ENCODE peak calls at places on chromosomes 2 and 18, in four cellular contexts. One of them, this sample, is unnamed.

GRCh38 chr2:168295051-168295450 is 47.7 kb upstream of the STK39 start:
- DNase-seq in IMR-90: no peak
- DNase-seq in H1: no peak
- DNase-seq in H9: no peak
- DNase-seq in this sample: no peak

GRCh38 chr2:157874997-157875719 is 972 bp downstream of the ACVR1 start:
- DNase-seq in IMR-90: peak
- DNase-seq in H1: no peak
- DNase-seq in H9: peak
- DNase-seq in this sample: peak

GRCh38 chr2:120939595-120940318 is 204.1 kb downstream of the GLI2 start:
- DNase-seq in IMR-90: peak
- DNase-seq in H1: no peak
- DNase-seq in H9: no peak
- DNase-seq in this sample: peak

GRCh38 chr2:182818541-182819308 is 47.7 kb downstream of the FRZB start:
- DNase-seq in IMR-90: no peak
- DNase-seq in H1: no peak
- DNase-seq in H9: peak
- DNase-seq in this sample: peak

GRCh38 chr18:8706981-8707940 is 1.9 kb downstream of the MTCL1 start:
- DNase-seq in IMR-90: peak
- DNase-seq in H1: peak
- DNase-seq in H9: peak
- DNase-seq in this sample: peak

GRCh38 chr2:133080822-133081221 is 410.8 kb upstream of the LYPD1 start:
- DNase-seq in IMR-90: no peak
- DNase-seq in H1: no peak
- DNase-seq in H9: no peak
- DNase-seq in this sample: no peak

GRCh38 chr18:28161608-28162599 is 15.0 kb downstream of the CDH2 start:
- DNase-seq in IMR-90: peak
- DNase-seq in H1: no peak
- DNase-seq in H9: no peak
- DNase-seq in this sample: no peak

GRCh38 chr2:134142341-134142738 is 111.5 kb upstream of the MGAT5 start:
- DNase-seq in IMR-90: no peak
- DNase-seq in H1: no peak
- DNase-seq in H9: no peak
- DNase-seq in this sample: no peak

GRCh38 chr2:15731213-15731888 is 139.7 kb downstream of the DDX1 start:
- DNase-seq in IMR-90: no peak
- DNase-seq in H1: no peak
- DNase-seq in H9: peak
- DNase-seq in this sample: no peak

GRCh38 chr2:120079647-120080046 is 66.8 kb downstream of the EPB41L5 start:
- DNase-seq in IMR-90: no peak
- DNase-seq in H1: no peak
- DNase-seq in H9: no peak
- DNase-seq in this sample: no peak

GRCh38 chr2:27954261-27954673 is 63.7 kb downstream of the BABAM2 start:
- DNase-seq in IMR-90: peak
- DNase-seq in H1: no peak
- DNase-seq in H9: no peak
- DNase-seq in this sample: no peak

GRCh38 chr2:135066710-135067109 is 14.6 kb downstream of the RAB3GAP1 start:
- DNase-seq in IMR-90: peak
- DNase-seq in H1: no peak
- DNase-seq in H9: no peak
- DNase-seq in this sample: no peak

GRCh38 chr2:174344716-174345472 is 10.1 kb downstream of the SP9 start:
- DNase-seq in IMR-90: peak
- DNase-seq in H1: peak
- DNase-seq in H9: no peak
- DNase-seq in this sample: peak

GRCh38 chr2:194264586-194264985 is 1392.4 kb upstream of the SLC39A10 start:
- DNase-seq in IMR-90: no peak
- DNase-seq in H1: no peak
- DNase-seq in H9: no peak
- DNase-seq in this sample: no peak

GRCh38 chr2:96860065-96861029 is 2.5 kb upstream of the ANKRD39 start:
- DNase-seq in IMR-90: no peak
- DNase-seq in H1: peak
- DNase-seq in H9: peak
- DNase-seq in this sample: no peak

GRCh38 chr2:3100386-3100785 is 277.2 kb downstream of the EIPR1 start:
- DNase-seq in IMR-90: no peak
- DNase-seq in H1: no peak
- DNase-seq in H9: no peak
- DNase-seq in this sample: no peak

GRCh38 chr2:132911726-132912724 is 242.0 kb upstream of the LYPD1 start:
- DNase-seq in IMR-90: peak
- DNase-seq in H1: peak
- DNase-seq in H9: peak
- DNase-seq in this sample: peak

GRCh38 chr2:65227035-65227470 is 578 bp upstream of the ACTR2 start:
- DNase-seq in IMR-90: no peak
- DNase-seq in H1: no peak
- DNase-seq in H9: no peak
- DNase-seq in this sample: peak

GRCh38 chr2:181376442-181376841 is 80.7 kb upstream of the ITGA4 start:
- DNase-seq in IMR-90: no peak
- DNase-seq in H1: no peak
- DNase-seq in H9: no peak
- DNase-seq in this sample: no peak

GRCh38 chr2:11904029-11904428 is 157.6 kb downstream of the LPIN1 start:
- DNase-seq in IMR-90: no peak
- DNase-seq in H1: no peak
- DNase-seq in H9: no peak
- DNase-seq in this sample: no peak

GRCh38 chr2:224033601-224034000 is 5.5 kb downstream of the SERPINE2 start:
- DNase-seq in IMR-90: no peak
- DNase-seq in H1: no peak
- DNase-seq in H9: no peak
- DNase-seq in this sample: no peak

DNA sequence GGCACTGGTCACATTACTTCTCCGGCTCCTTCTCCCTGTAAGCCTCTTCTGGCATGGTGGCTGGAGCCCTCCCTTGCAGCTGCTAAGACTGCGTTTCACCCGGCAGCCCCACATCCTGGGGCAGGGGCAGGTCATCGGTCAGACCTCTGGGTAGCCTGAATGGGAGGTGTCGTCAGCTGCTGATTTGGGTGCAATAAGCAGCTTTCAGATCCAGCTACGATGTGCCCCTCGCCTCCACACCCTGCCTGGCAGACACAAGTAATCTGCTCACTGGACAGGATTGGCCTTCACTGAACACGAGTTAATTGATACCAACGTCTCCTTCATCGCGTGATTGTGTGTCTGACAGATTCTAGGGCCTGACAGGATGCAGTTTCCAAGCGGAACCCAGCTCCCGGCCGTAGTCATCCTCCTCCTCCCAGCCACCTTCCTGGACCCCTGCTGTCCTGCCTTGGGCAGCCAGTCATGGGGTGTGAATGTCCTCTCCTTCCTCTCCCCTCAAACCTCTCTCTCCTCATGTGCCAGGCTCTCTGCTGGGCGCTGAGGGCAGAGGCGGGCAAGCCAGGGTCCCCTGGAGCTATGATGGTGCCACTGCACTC is 18.9 kb upstream of the PDIA6 start:
- DNase-seq in IMR-90: no peak
- DNase-seq in H1: no peak
- DNase-seq in H9: peak
- DNase-seq in this sample: no peak
- H4K5ac ChIP-seq in IMR-90: no peak
- H4K5ac ChIP-seq in H1: no peak
- H4K5ac ChIP-seq in H9: no peak
- H4K5ac ChIP-seq in this sample: no peak

GRCh38 chr18:3219621-3220335 is at the start of gene MYOM1:
- DNase-seq in IMR-90: no peak
- DNase-seq in H1: no peak
- DNase-seq in H9: no peak
- DNase-seq in this sample: peak
- H4K5ac ChIP-seq in IMR-90: no peak
- H4K5ac ChIP-seq in H1: no peak
- H4K5ac ChIP-seq in H9: no peak
- H4K5ac ChIP-seq in this sample: no peak

GRCh38 chr18:13393338-13393737 is 174.8 kb downstream of the LDLRAD4 start:
- DNase-seq in IMR-90: no peak
- DNase-seq in H1: peak
- DNase-seq in H9: no peak
- DNase-seq in this sample: no peak
- H4K5ac ChIP-seq in IMR-90: no peak
- H4K5ac ChIP-seq in H1: no peak
- H4K5ac ChIP-seq in H9: no peak
- H4K5ac ChIP-seq in this sample: no peak

DNA sequence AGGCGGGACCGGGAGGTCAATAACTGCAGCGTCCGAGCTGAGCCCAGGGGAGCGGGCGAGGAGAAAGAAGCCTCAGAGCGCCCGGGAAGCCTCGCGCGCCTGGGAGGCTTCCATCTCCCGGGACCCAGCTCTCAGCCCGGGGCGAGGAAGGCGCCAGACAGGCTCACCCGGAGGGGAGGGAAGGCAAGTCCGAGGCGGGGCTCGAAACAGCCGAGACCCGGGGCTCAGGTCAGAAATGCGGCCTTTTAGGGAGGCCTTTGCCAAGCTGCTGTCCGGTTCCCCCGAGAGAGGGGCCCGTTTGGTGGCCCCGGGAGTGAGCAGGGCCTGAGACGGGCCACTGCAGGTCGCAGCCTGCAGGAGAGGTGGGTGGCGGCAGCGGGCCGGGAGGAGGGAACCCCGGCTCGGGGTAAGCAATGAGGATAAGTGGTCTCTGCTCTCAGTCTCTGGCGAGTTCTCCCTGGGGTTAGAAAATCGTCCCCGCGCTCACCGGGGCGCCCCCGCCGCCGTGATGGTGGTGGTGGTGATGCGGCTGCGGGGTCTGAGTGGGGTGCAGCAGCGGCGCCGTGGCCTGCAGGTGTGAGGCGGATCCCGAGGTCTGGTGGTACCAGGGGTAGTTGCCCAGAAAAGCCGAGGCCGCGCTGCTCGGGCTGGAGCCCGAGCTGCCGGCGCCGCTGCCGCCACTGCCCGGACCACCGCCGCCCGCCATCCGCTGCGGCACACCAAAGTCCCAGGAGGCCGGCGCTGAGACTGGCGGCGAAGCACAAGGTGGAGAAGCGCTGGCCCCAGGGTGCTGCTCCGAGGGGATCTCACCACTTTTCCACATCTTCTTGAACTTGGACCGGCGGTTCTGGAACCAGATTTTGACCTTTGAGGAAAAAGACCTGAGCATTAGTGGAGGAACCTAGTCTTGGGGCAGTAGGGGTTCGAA is 2.4 kb downstream of the DLX2 start:
- DNase-seq in IMR-90: no peak
- DNase-seq in H1: peak
- DNase-seq in H9: no peak
- DNase-seq in this sample: peak
- H4K5ac ChIP-seq in IMR-90: no peak
- H4K5ac ChIP-seq in H1: no peak
- H4K5ac ChIP-seq in H9: no peak
- H4K5ac ChIP-seq in this sample: no peak

GRCh38 chr2:162967137-162967536 is 128.6 kb upstream of the KCNH7 start:
- DNase-seq in IMR-90: no peak
- DNase-seq in H1: no peak
- DNase-seq in H9: no peak
- DNase-seq in this sample: peak
- H4K5ac ChIP-seq in IMR-90: no peak
- H4K5ac ChIP-seq in H1: no peak
- H4K5ac ChIP-seq in H9: no peak
- H4K5ac ChIP-seq in this sample: no peak